ENCODE peak calls at places on chromosome 6, in nine cellular contexts. One of them, this sample, is unnamed. For H3K9me3, the result is how much of the 10 kb centered on the place peaks cover.

GRCh38 chr6:125363360-125364121 is 61.8 kb upstream of the HDDC2 start:
- DNase-seq in A549: no peak
- DNase-seq in PC-9: peak
- DNase-seq in IMR-90: peak
- DNase-seq in Peyer's patch: no peak
- DNase-seq in left lung: peak
- DNase-seq in AG04450: no peak
- DNase-seq in mucosa of descending colon: peak
- DNase-seq in heart left ventricle: peak
- DNase-seq in this sample: peak

GRCh38 chr6:7996538-7997225 is 67.5 kb downstream of the BLOC1S5 start:
- DNase-seq in mucosa of descending colon: no peak
- DNase-seq in AG04450: peak
- DNase-seq in A549: no peak
- DNase-seq in Peyer's patch: no peak
- DNase-seq in heart left ventricle: no peak
- DNase-seq in IMR-90: peak
- DNase-seq in PC-9: no peak
- DNase-seq in left lung: no peak
- DNase-seq in this sample: no peak

GRCh38 chr6:11055127-11055627 is 11.1 kb upstream of the ELOVL2 start:
- DNase-seq in AG04450: no peak
- DNase-seq in left lung: no peak
- DNase-seq in PC-9: peak
- DNase-seq in IMR-90: peak
- DNase-seq in Peyer's patch: no peak
- DNase-seq in heart left ventricle: no peak
- DNase-seq in A549: no peak
- DNase-seq in mucosa of descending colon: no peak
- DNase-seq in this sample: no peak

GRCh38 chr6:63441266-63441956 is 121.6 kb upstream of the LGSN start:
- DNase-seq in heart left ventricle: no peak
- DNase-seq in PC-9: no peak
- DNase-seq in mucosa of descending colon: no peak
- DNase-seq in Peyer's patch: no peak
- DNase-seq in IMR-90: no peak
- DNase-seq in left lung: no peak
- DNase-seq in AG04450: no peak
- DNase-seq in A549: peak
- DNase-seq in this sample: no peak

GRCh38 chr6:85641916-85642773 is 541 bp downstream of the SYNCRIP start:
- DNase-seq in PC-9: no peak
- DNase-seq in AG04450: no peak
- DNase-seq in IMR-90: peak
- DNase-seq in left lung: peak
- DNase-seq in heart left ventricle: peak
- DNase-seq in mucosa of descending colon: peak
- DNase-seq in A549: no peak
- DNase-seq in Peyer's patch: peak
- DNase-seq in this sample: peak

GRCh38 chr6:84434550-84434949 is 207.1 kb upstream of the CEP162 start:
- DNase-seq in PC-9: no peak
- DNase-seq in Peyer's patch: no peak
- DNase-seq in IMR-90: no peak
- DNase-seq in A549: no peak
- DNase-seq in AG04450: no peak
- DNase-seq in left lung: no peak
- DNase-seq in mucosa of descending colon: no peak
- DNase-seq in heart left ventricle: no peak
- DNase-seq in this sample: no peak

GRCh38 chr6:26545617-26546016 is 7.5 kb downstream of the HMGN4 start:
- DNase-seq in mucosa of descending colon: no peak
- DNase-seq in heart left ventricle: no peak
- DNase-seq in IMR-90: no peak
- DNase-seq in PC-9: no peak
- DNase-seq in Peyer's patch: no peak
- DNase-seq in left lung: no peak
- DNase-seq in AG04450: no peak
- DNase-seq in A549: no peak
- DNase-seq in this sample: no peak

GRCh38 chr6:73028893-73029450 is 196.3 kb downstream of the KHDC1L start:
- DNase-seq in heart left ventricle: no peak
- DNase-seq in Peyer's patch: no peak
- DNase-seq in PC-9: no peak
- DNase-seq in A549: no peak
- DNase-seq in IMR-90: no peak
- DNase-seq in mucosa of descending colon: no peak
- DNase-seq in left lung: no peak
- DNase-seq in AG04450: no peak
- DNase-seq in this sample: no peak

GRCh38 chr6:67431076-67431475 is 1204.0 kb upstream of the ADGRB3 start:
- DNase-seq in heart left ventricle: no peak
- DNase-seq in mucosa of descending colon: no peak
- DNase-seq in AG04450: no peak
- DNase-seq in left lung: no peak
- DNase-seq in A549: no peak
- DNase-seq in PC-9: no peak
- DNase-seq in Peyer's patch: no peak
- DNase-seq in IMR-90: no peak
- DNase-seq in this sample: no peak

GRCh38 chr6:133888931-133889556 is at the start of gene TCF21:
- DNase-seq in mucosa of descending colon: peak
- DNase-seq in PC-9: no peak
- DNase-seq in left lung: no peak
- DNase-seq in heart left ventricle: peak
- DNase-seq in IMR-90: peak
- DNase-seq in A549: no peak
- DNase-seq in AG04450: peak
- DNase-seq in Peyer's patch: no peak
- DNase-seq in this sample: peak

GRCh38 chr6:34267746-34268145 is 18.9 kb upstream of the SMIM29 start:
- DNase-seq in A549: no peak
- DNase-seq in Peyer's patch: no peak
- DNase-seq in PC-9: no peak
- DNase-seq in AG04450: no peak
- DNase-seq in heart left ventricle: no peak
- DNase-seq in left lung: no peak
- DNase-seq in IMR-90: no peak
- DNase-seq in mucosa of descending colon: no peak
- DNase-seq in this sample: no peak
- H3K9me3 ChIP-seq in A549: under half
- H3K9me3 ChIP-seq in Peyer's patch: under half
- H3K9me3 ChIP-seq in PC-9: under half
- H3K9me3 ChIP-seq in AG04450: under half
- H3K9me3 ChIP-seq in heart left ventricle: under half
- H3K9me3 ChIP-seq in left lung: under half
- H3K9me3 ChIP-seq in IMR-90: under half
- H3K9me3 ChIP-seq in mucosa of descending colon: under half
- H3K9me3 ChIP-seq in this sample: under half

DNA sequence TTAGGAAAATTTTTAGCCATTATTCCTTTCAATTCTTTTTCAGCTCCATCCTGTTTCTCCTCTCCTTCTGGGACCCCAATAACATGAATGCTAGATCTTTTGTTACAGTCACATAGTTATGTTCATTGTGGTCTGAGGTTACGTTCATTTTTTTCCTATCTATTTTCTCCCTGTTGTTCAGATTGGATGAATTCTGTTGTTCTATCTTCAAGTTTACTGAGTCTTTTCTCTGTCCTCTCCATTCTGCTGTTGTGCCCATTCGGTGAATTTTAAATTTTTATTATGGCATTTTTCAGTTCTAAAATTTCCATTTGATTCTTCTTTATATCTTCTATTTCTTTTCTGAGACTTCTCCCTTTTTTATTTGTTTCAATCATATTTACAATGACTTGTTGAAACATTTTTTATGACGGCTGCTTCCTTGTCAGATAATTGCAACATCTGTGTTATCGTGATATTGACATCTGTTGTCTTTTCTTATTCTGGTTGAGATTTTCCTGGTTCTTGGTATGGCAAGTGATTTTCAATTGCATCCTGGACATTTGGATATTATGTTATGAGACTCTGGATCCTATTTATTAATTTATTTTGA is 12.6 kb upstream of the DDR1 start:
- DNase-seq in heart left ventricle: no peak
- DNase-seq in IMR-90: no peak
- DNase-seq in mucosa of descending colon: no peak
- DNase-seq in left lung: no peak
- DNase-seq in Peyer's patch: no peak
- DNase-seq in PC-9: no peak
- DNase-seq in A549: no peak
- DNase-seq in AG04450: no peak
- DNase-seq in this sample: no peak
- H3K9me3 ChIP-seq in heart left ventricle: under half
- H3K9me3 ChIP-seq in IMR-90: under half
- H3K9me3 ChIP-seq in mucosa of descending colon: under half
- H3K9me3 ChIP-seq in left lung: under half
- H3K9me3 ChIP-seq in Peyer's patch: under half
- H3K9me3 ChIP-seq in PC-9: under half
- H3K9me3 ChIP-seq in A549: under half
- H3K9me3 ChIP-seq in AG04450: under half
- H3K9me3 ChIP-seq in this sample: under half

GRCh38 chr6:22680950-22681349 is 111.6 kb downstream of the HDGFL1 start:
- DNase-seq in Peyer's patch: no peak
- DNase-seq in PC-9: no peak
- DNase-seq in AG04450: no peak
- DNase-seq in IMR-90: no peak
- DNase-seq in heart left ventricle: no peak
- DNase-seq in mucosa of descending colon: no peak
- DNase-seq in left lung: peak
- DNase-seq in A549: no peak
- DNase-seq in this sample: no peak
- H3K9me3 ChIP-seq in Peyer's patch: under half
- H3K9me3 ChIP-seq in PC-9: under half
- H3K9me3 ChIP-seq in AG04450: under half
- H3K9me3 ChIP-seq in IMR-90: under half
- H3K9me3 ChIP-seq in heart left ventricle: under half
- H3K9me3 ChIP-seq in mucosa of descending colon: under half
- H3K9me3 ChIP-seq in left lung: under half
- H3K9me3 ChIP-seq in A549: under half
- H3K9me3 ChIP-seq in this sample: under half

GRCh38 chr6:156725712-156726111 is 51.5 kb upstream of the ARID1B start:
- DNase-seq in heart left ventricle: no peak
- DNase-seq in AG04450: no peak
- DNase-seq in IMR-90: no peak
- DNase-seq in A549: no peak
- DNase-seq in mucosa of descending colon: no peak
- DNase-seq in left lung: no peak
- DNase-seq in PC-9: no peak
- DNase-seq in Peyer's patch: no peak
- DNase-seq in this sample: no peak
- H3K9me3 ChIP-seq in heart left ventricle: under half
- H3K9me3 ChIP-seq in AG04450: under half
- H3K9me3 ChIP-seq in IMR-90: under half
- H3K9me3 ChIP-seq in A549: under half
- H3K9me3 ChIP-seq in mucosa of descending colon: under half
- H3K9me3 ChIP-seq in left lung: under half
- H3K9me3 ChIP-seq in PC-9: under half
- H3K9me3 ChIP-seq in Peyer's patch: under half
- H3K9me3 ChIP-seq in this sample: under half

GRCh38 chr6:357261-357790 is 34.2 kb upstream of the IRF4 start:
- DNase-seq in Peyer's patch: no peak
- DNase-seq in AG04450: no peak
- DNase-seq in mucosa of descending colon: no peak
- DNase-seq in A549: no peak
- DNase-seq in PC-9: no peak
- DNase-seq in IMR-90: no peak
- DNase-seq in heart left ventricle: no peak
- DNase-seq in left lung: no peak
- DNase-seq in this sample: no peak

GRCh38 chr6:358847-359246 is 32.7 kb upstream of the IRF4 start:
- DNase-seq in mucosa of descending colon: no peak
- DNase-seq in PC-9: no peak
- DNase-seq in heart left ventricle: no peak
- DNase-seq in left lung: no peak
- DNase-seq in Peyer's patch: no peak
- DNase-seq in AG04450: no peak
- DNase-seq in IMR-90: no peak
- DNase-seq in A549: no peak
- DNase-seq in this sample: no peak

GRCh38 chr6:358432-358831 is 33.1 kb upstream of the IRF4 start:
- DNase-seq in Peyer's patch: peak
- DNase-seq in mucosa of descending colon: no peak
- DNase-seq in AG04450: no peak
- DNase-seq in left lung: peak
- DNase-seq in heart left ventricle: no peak
- DNase-seq in IMR-90: no peak
- DNase-seq in PC-9: no peak
- DNase-seq in A549: no peak
- DNase-seq in this sample: no peak

GRCh38 chr6:356828-357251 is 34.7 kb upstream of the IRF4 start:
- DNase-seq in Peyer's patch: peak
- DNase-seq in mucosa of descending colon: peak
- DNase-seq in PC-9: no peak
- DNase-seq in left lung: no peak
- DNase-seq in IMR-90: no peak
- DNase-seq in A549: no peak
- DNase-seq in heart left ventricle: no peak
- DNase-seq in AG04450: no peak
- DNase-seq in this sample: no peak

GRCh38 chr6:357791-358341 is 33.7 kb upstream of the IRF4 start:
- DNase-seq in Peyer's patch: no peak
- DNase-seq in PC-9: no peak
- DNase-seq in IMR-90: no peak
- DNase-seq in left lung: peak
- DNase-seq in A549: no peak
- DNase-seq in mucosa of descending colon: no peak
- DNase-seq in AG04450: no peak
- DNase-seq in heart left ventricle: no peak
- DNase-seq in this sample: no peak
- H3K9me3 ChIP-seq in Peyer's patch: under half
- H3K9me3 ChIP-seq in PC-9: under half
- H3K9me3 ChIP-seq in IMR-90: under half
- H3K9me3 ChIP-seq in left lung: under half
- H3K9me3 ChIP-seq in A549: under half
- H3K9me3 ChIP-seq in mucosa of descending colon: under half
- H3K9me3 ChIP-seq in AG04450: half or more
- H3K9me3 ChIP-seq in heart left ventricle: under half
- H3K9me3 ChIP-seq in this sample: under half

GRCh38 chr6:90490030-90490429 is 96.8 kb downstream of the MAP3K7 start:
- DNase-seq in PC-9: no peak
- DNase-seq in Peyer's patch: no peak
- DNase-seq in left lung: no peak
- DNase-seq in IMR-90: no peak
- DNase-seq in A549: no peak
- DNase-seq in AG04450: no peak
- DNase-seq in mucosa of descending colon: no peak
- DNase-seq in heart left ventricle: no peak
- DNase-seq in this sample: no peak
- H3K9me3 ChIP-seq in PC-9: under half
- H3K9me3 ChIP-seq in Peyer's patch: under half
- H3K9me3 ChIP-seq in left lung: under half
- H3K9me3 ChIP-seq in IMR-90: under half
- H3K9me3 ChIP-seq in A549: under half
- H3K9me3 ChIP-seq in AG04450: under half
- H3K9me3 ChIP-seq in mucosa of descending colon: under half
- H3K9me3 ChIP-seq in heart left ventricle: under half
- H3K9me3 ChIP-seq in this sample: under half